ENCODE peak calls at places on chromosomes 2 and 18, in nine cellular contexts. B is T1000; F is activated CD4-positive, alpha-beta T cell treated with anti-CD3 and anti-CD28 coated beads, Interleukin-2, amount 50 U/mL, for 1 hour; S is activated naive CD8-positive, alpha-beta T cell treated with anti-CD3 and anti-CD28 coated beads for 36 hours; Q is germinal center; K is GM03348; J is SHP77; X is thoracic aorta; I is kidney. T is an unnamed sample.

GRCh38 chr2:223797073-223797472 is 40.3 kb downstream of the AP1S3 start:
- DNase-seq in K (no peak), I (no peak), B (no peak), Q (no peak), S (no peak), F (no peak), J (no peak), X (no peak), T (no peak)

GRCh38 chr2:222291485-222291841 is 7.3 kb downstream of the PAX3 start:
- DNase-seq in K (no peak), Q (no peak), S (no peak), X (no peak), F (no peak), B (no peak), J (no peak), I (no peak), T (no peak)

GRCh38 chr2:241151934-241152660 is 1.8 kb downstream of the PPP1R7 start:
- DNase-seq in I (peak), K (no peak), B (no peak), Q (no peak), X (no peak), F (no peak), S (no peak), J (no peak), T (no peak)

GRCh38 chr2:134677866-134678774 is 40.7 kb downstream of the TMEM163 start:
- DNase-seq in F (no peak), I (no peak), J (peak), Q (no peak), X (no peak), S (no peak), K (no peak), B (no peak), T (no peak)

GRCh38 chr18:48333563-48333962 is 75.6 kb downstream of the ZBTB7C start:
- DNase-seq in I (no peak), B (no peak), S (no peak), Q (no peak), J (peak), K (no peak), X (no peak), F (no peak), T (peak)

GRCh38 chr2:238160206-238161129 is 1.7 kb downstream of the ERFE start:
- DNase-seq in S (peak), X (no peak), K (no peak), B (no peak), F (no peak), I (peak), J (peak), Q (peak), T (no peak)

GRCh38 chr2:159034728-159035127 is 66.3 kb downstream of the TANC1 start:
- DNase-seq in I (no peak), Q (no peak), S (no peak), J (no peak), B (no peak), X (no peak), F (no peak), K (no peak), T (no peak)

GRCh38 chr2:152759290-152760072 is 41.1 kb downstream of the ARL6IP6 start:
- DNase-seq in F (no peak), J (no peak), Q (no peak), K (no peak), S (no peak), X (no peak), I (no peak), B (no peak), T (no peak)

GRCh38 chr2:1486670-1487069 is 73.4 kb downstream of the TPO start:
- DNase-seq in S (no peak), K (no peak), B (no peak), I (no peak), X (no peak), Q (no peak), F (no peak), J (no peak), T (no peak)

GRCh38 chr18:73258375-73259087 is 390.7 kb upstream of the NETO1 start:
- DNase-seq in X (no peak), F (no peak), Q (no peak), S (no peak), K (no peak), I (no peak), J (peak), B (no peak), T (no peak)

GRCh38 chr18:3104190-3105054 is 91.5 kb upstream of the LPIN2 start:
- DNase-seq in F (no peak), Q (no peak), J (no peak), I (no peak), S (no peak), B (no peak), K (peak), X (no peak), T (no peak)

GRCh38 chr2:173854141-173854540 is 111.0 kb downstream of the SP3 start:
- DNase-seq in B (no peak), K (no peak), F (no peak), J (no peak), I (no peak), Q (no peak), X (no peak), S (no peak), T (no peak)

GRCh38 chr2:215410932-215411285 is 25.0 kb downstream of the FN1 start:
- DNase-seq in X (no peak), I (no peak), Q (no peak), J (no peak), S (no peak), F (no peak), B (no peak), K (peak), T (no peak)

GRCh38 chr18:32730620-32731021 is 42.2 kb downstream of the KLHL14 start:
- DNase-seq in F (no peak), B (no peak), K (peak), Q (peak), X (no peak), S (no peak), I (no peak), J (peak), T (no peak)

GRCh38 chr2:69931832-69932595 is 17.1 kb downstream of the MXD1 start:
- DNase-seq in J (no peak), B (no peak), I (no peak), K (no peak), F (no peak), X (no peak), S (no peak), Q (no peak), T (no peak)

GRCh38 chr2:233252227-233252626 is 754 bp downstream of the ATG16L1 start:
- DNase-seq in X (no peak), F (no peak), K (no peak), J (no peak), B (no peak), S (no peak), Q (no peak), I (peak), T (no peak)

T was measured in NCI-H2107.